ENCODE peak calls at places on chromosome X, in eight cellular contexts. N is thoracic aorta; F is activated CD4-positive, alpha-beta T cell treated with anti-CD3 and anti-CD28 coated beads for 4 hours; I is fibroblast of the conjunctiva; D is AG08396; O is EH; K is T-helper 2 cell; Y is Kasumi-1. W is an unnamed sample.
A peak's percentile ranks its signal among the peaks of the same experiment; 100 is the strongest.

GRCh38 chrX:118423558-118423957 is 72.1 kb upstream of the DOCK11 start:
- DNase-seq in D (no peak), N (no peak), O (no peak), I (no peak), F (no peak), Y (no peak), K (no peak), W (no peak)

GRCh38 chrX:10759400-10759799 is 139.0 kb upstream of the MID1 start:
- DNase-seq in Y (no peak), O (no peak), F (no peak), D (no peak), K (no peak), I (no peak), N (no peak), W (no peak)

GRCh38 chrX:45295587-45295986 is 94.9 kb upstream of the DIPK2B start:
- DNase-seq in F (no peak), D (no peak), K (no peak), N (no peak), O (peak; percentile 70), Y (no peak), I (peak; percentile 9), W (peak; percentile 36)

GRCh38 chrX:20965270-20966044 is 408.8 kb upstream of the CNKSR2 start:
- DNase-seq in O (no peak), F (no peak), Y (no peak), D (no peak), K (no peak), I (no peak), N (no peak), W (no peak)

GRCh38 chrX:37640142-37640541 is 45.4 kb upstream of the XK start:
- DNase-seq in Y (peak; percentile 12), I (no peak), F (no peak), D (no peak), O (no peak), N (no peak), K (no peak), W (no peak)

GRCh38 chrX:107396235-107396634 is 53.2 kb upstream of the FRMPD3 start:
- DNase-seq in O (no peak), D (no peak), K (no peak), Y (no peak), N (no peak), F (no peak), I (no peak), W (no peak)

GRCh38 chrX:152600853-152601635 is 36.7 kb upstream of the GABRQ start:
- DNase-seq in F (no peak), D (no peak), O (no peak), K (no peak), Y (peak; percentile 1), N (no peak), I (no peak), W (peak; percentile 1)

GRCh38 chrX:49276671-49277519 is 7.3 kb downstream of the PPP1R3F start:
- DNase-seq in F (peak; percentile 12), Y (no peak), D (peak; percentile 31), K (no peak), O (no peak), I (no peak), N (no peak), W (no peak)

GRCh38 chrX:132041016-132041415 is 17.9 kb downstream of the STK26 start:
- DNase-seq in K (no peak), D (no peak), I (no peak), F (no peak), Y (no peak), O (no peak), N (no peak), W (peak; percentile 63)

GRCh38 chrX:39883664-39884063 is 214.1 kb downstream of the BCOR start:
- DNase-seq in I (no peak), O (no peak), N (no peak), Y (no peak), K (peak; percentile 30), D (no peak), F (peak; percentile 32), W (no peak)

GRCh38 chrX:13703135-13703534 is 14.2 kb downstream of the RAB9A start:
- DNase-seq in Y (no peak), N (no peak), D (no peak), O (no peak), I (no peak), K (no peak), F (no peak), W (no peak)